ENCODE peak calls at places on chromosomes 3 and 15, in seven cellular contexts. G, P, H, I, R, L and E are unnamed samples.

GRCh38 chr3:143119009-143119914 is at the start of gene CHST2:
- DNase-seq in G (peak; percentile 63), P (peak; percentile 42), H (peak; percentile 87), I (peak; percentile 46), R (peak; percentile 49), L (no peak), E (peak; percentile 82)

GRCh38 chr3:143150979-143151726 is 31.6 kb downstream of the CHST2 start:
- DNase-seq in G (no peak), P (no peak), H (no peak), I (no peak), R (no peak), L (no peak), E (no peak)

GRCh38 chr3:110343945-110344344 is 727.7 kb upstream of the NECTIN3 start:
- DNase-seq in G (no peak), P (no peak), H (no peak), I (no peak), R (peak; percentile 17), L (no peak), E (peak; percentile 53)

GRCh38 chr15:83904107-83904720 is 250.3 kb downstream of the ADAMTSL3 start:
- DNase-seq in G (no peak), P (peak; percentile 54), H (peak; percentile 17), I (no peak), R (no peak), L (no peak), E (peak; percentile 73)

GRCh38 chr3:110774496-110775265 is 296.9 kb upstream of the NECTIN3 start:
- DNase-seq in G (no peak), P (no peak), H (no peak), I (no peak), R (no peak), L (no peak), E (no peak)

GRCh38 chr3:186241910-186242821 is 119.9 kb downstream of the DGKG start:
- DNase-seq in G (peak; percentile 92), P (no peak), H (peak; percentile 48), I (no peak), R (peak; percentile 36), L (no peak), E (peak; percentile 97)

GRCh38 chr3:122392868-122393844 is 9.2 kb downstream of the FAM162A start:
- DNase-seq in G (peak; percentile 49), P (no peak), H (peak; percentile 33), I (no peak), R (peak; percentile 61), L (peak; percentile 8), E (peak; percentile 59)

GRCh38 chr3:138686771-138687221 is 78.2 kb downstream of the FAIM start:
- DNase-seq in G (peak; percentile 93), P (peak; percentile 69), H (peak; percentile 27), I (no peak), R (peak; percentile 78), L (no peak), E (peak; percentile 77)

GRCh38 chr3:14285526-14285925 is 106.9 kb downstream of the LSM3 start:
- DNase-seq in G (no peak), P (no peak), H (no peak), I (no peak), R (no peak), L (no peak), E (no peak)

GRCh38 chr3:53169045-53169831 is 8.2 kb downstream of the PRKCD start:
- DNase-seq in G (peak; percentile 72), P (no peak), H (no peak), I (no peak), R (no peak), L (no peak), E (peak; percentile 96)

GRCh38 chr3:170477395-170477794 is 58.7 kb downstream of the CLDN11 start:
- DNase-seq in G (no peak), P (no peak), H (no peak), I (no peak), R (no peak), L (no peak), E (no peak)

GRCh38 chr3:65814883-65815578 is 223.7 kb downstream of the MAGI1 start:
- DNase-seq in G (no peak), P (no peak), H (no peak), I (no peak), R (no peak), L (no peak), E (no peak)

GRCh38 chr15:25509697-25510096 is 70.9 kb upstream of the UBE3A start:
- DNase-seq in G (no peak), P (no peak), H (no peak), I (no peak), R (no peak), L (no peak), E (no peak)

GRCh38 chr15:94324835-94325767 is 93.7 kb downstream of the MCTP2 start:
- DNase-seq in G (no peak), P (no peak), H (no peak), I (no peak), R (no peak), L (no peak), E (no peak)

GRCh38 chr15:47812436-47813109 is 95.3 kb downstream of the SEMA6D start:
- DNase-seq in G (no peak), P (no peak), H (peak; percentile 60), I (no peak), R (no peak), L (no peak), E (no peak)

GRCh38 chr3:156483426-156483825 is 71.5 kb downstream of the SSR3 start:
- DNase-seq in G (no peak), P (peak; percentile 62), H (peak; percentile 48), I (no peak), R (peak; percentile 78), L (no peak), E (peak; percentile 91)

GRCh38 chr3:184320099-184320445 is 5.7 kb downstream of the EIF4G1 start:
- DNase-seq in G (no peak), P (peak; percentile 97), H (peak; percentile 96), I (no peak), R (peak; percentile 97), L (no peak), E (peak; percentile 97)

GRCh38 chr15:44219073-44219472 is 24.0 kb upstream of the FRMD5 start:
- DNase-seq in G (no peak), P (no peak), H (no peak), I (no peak), R (no peak), L (peak; percentile 3), E (no peak)

GRCh38 chr3:16148783-16149182 is 25.7 kb upstream of the GALNT15 start:
- DNase-seq in G (no peak), P (peak; percentile 90), H (no peak), I (no peak), R (peak; percentile 25), L (no peak), E (peak; percentile 71)

GRCh38 chr3:167450675-167451074 is 23.2 kb downstream of the SERPINI2 start:
- DNase-seq in G (no peak), P (no peak), H (no peak), I (no peak), R (no peak), L (no peak), E (no peak)

GRCh38 chr15:90101130-90101968 is 919 bp downstream of the IDH2 start:
- DNase-seq in G (peak; percentile 83), P (no peak), H (no peak), I (no peak), R (no peak), L (peak; percentile 0), E (peak; percentile 25)

GRCh38 chr3:115165701-115166100 is 18.6 kb upstream of the ZBTB20 start:
- DNase-seq in G (no peak), P (no peak), H (no peak), I (no peak), R (no peak), L (no peak), E (peak; percentile 26)

GRCh38 chr3:181725033-181725775 is 13.5 kb downstream of the SOX2 start:
- DNase-seq in G (no peak), P (no peak), H (no peak), I (no peak), R (no peak), L (no peak), E (no peak)

GRCh38 chr3:159112724-159113123 is 310.9 kb downstream of the MFSD1 start:
- DNase-seq in G (no peak), P (no peak), H (peak; percentile 3), I (no peak), R (no peak), L (no peak), E (peak; percentile 53)

GRCh38 chr15:86538141-86538540 is 458.5 kb downstream of the AGBL1 start:
- DNase-seq in G (no peak), P (no peak), H (no peak), I (no peak), R (no peak), L (no peak), E (peak; percentile 68)

GRCh38 chr3:81778678-81779182 is 17.3 kb upstream of the GBE1 start:
- DNase-seq in G (no peak), P (no peak), H (no peak), I (no peak), R (no peak), L (no peak), E (peak; percentile 70)

GRCh38 chr3:9104121-9104520 is 140.8 kb upstream of the RAD18 start:
- DNase-seq in G (no peak), P (no peak), H (no peak), I (no peak), R (no peak), L (no peak), E (no peak)

GRCh38 chr3:52128118-52128683 is 26.0 kb downstream of the POC1A start:
- DNase-seq in G (peak; percentile 55), P (peak; percentile 28), H (peak; percentile 14), I (no peak), R (peak; percentile 72), L (no peak), E (peak; percentile 96)

GRCh38 chr15:43867096-43867495 is 40.3 kb downstream of the WDR76 start:
- DNase-seq in G (no peak), P (no peak), H (no peak), I (no peak), R (no peak), L (no peak), E (no peak)

GRCh38 chr3:58141766-58142345 is 68.9 kb downstream of the DNASE1L3 start:
- DNase-seq in G (no peak), P (no peak), H (no peak), I (no peak), R (no peak), L (no peak), E (no peak)

GRCh38 chr3:107431048-107431297 is 53.7 kb downstream of the CCDC54 start:
- DNase-seq in G (peak; percentile 37), P (no peak), H (no peak), I (no peak), R (no peak), L (no peak), E (no peak)

GRCh38 chr3:19455546-19455945 is 307.2 kb downstream of the KCNH8 start:
- DNase-seq in G (no peak), P (no peak), H (no peak), I (no peak), R (no peak), L (no peak), E (no peak)

GRCh38 chr3:129289201-129289921 is 10.7 kb downstream of the HMCES start:
- DNase-seq in G (no peak), P (peak; percentile 71), H (no peak), I (no peak), R (peak; percentile 81), L (no peak), E (peak; percentile 90)

GRCh38 chr15:67468431-67468830 is 52.5 kb upstream of the C15orf61 start:
- DNase-seq in G (no peak), P (no peak), H (no peak), I (no peak), R (no peak), L (no peak), E (no peak)

GRCh38 chr15:60541784-60542617 is 63.1 kb upstream of the ICE2 start:
- DNase-seq in G (no peak), P (no peak), H (no peak), I (no peak), R (no peak), L (no peak), E (no peak)

GRCh38 chr3:172918568-172919296 is 168.2 kb downstream of the ECT2 start:
- DNase-seq in G (no peak), P (no peak), H (no peak), I (no peak), R (no peak), L (no peak), E (no peak)

GRCh38 chr15:75309711-75310110 is 26.2 kb upstream of the COMMD4 start:
- DNase-seq in G (no peak), P (no peak), H (no peak), I (no peak), R (peak; percentile 26), L (no peak), E (no peak)

GRCh38 chr3:13137808-13138565 is 64.8 kb upstream of the IQSEC1 start:
- DNase-seq in G (no peak), P (no peak), H (no peak), I (no peak), R (no peak), L (no peak), E (no peak)